ENCODE peak calls at places on chromosome 10, in four cellular contexts. Y, K, V and F are unnamed samples.

GRCh38 chr10:110872984-110873569 is 1.3 kb downstream of the PDCD4 start:
- DNase-seq in Y (no peak), K (no peak), V (no peak), F (no peak)

GRCh38 chr10:31374146-31374696 is 55.2 kb downstream of the ZEB1 start:
- DNase-seq in Y (no peak), K (no peak), V (no peak), F (no peak)

GRCh38 chr10:1034758-1035157 is 9.1 kb upstream of the IDI2 start:
- DNase-seq in Y (no peak), K (no peak), V (no peak), F (no peak)

GRCh38 chr10:67884842-67885680 is 605 bp downstream of the SIRT1 start:
- DNase-seq in Y (peak), K (peak), V (peak), F (peak)

GRCh38 chr10:14397069-14397468 is 66.3 kb upstream of the FRMD4A start:
- DNase-seq in Y (no peak), K (peak), V (no peak), F (no peak)

GRCh38 chr10:113052076-113052830 is 102.2 kb downstream of the TCF7L2 start:
- DNase-seq in Y (no peak), K (no peak), V (peak), F (no peak)

GRCh38 chr10:49457686-49458085 is 61.8 kb upstream of the DRGX start:
- DNase-seq in Y (no peak), K (no peak), V (no peak), F (no peak)

GRCh38 chr10:7397049-7397448 is 13.8 kb downstream of the SFMBT2 start:
- DNase-seq in Y (no peak), K (no peak), V (peak), F (no peak)

GRCh38 chr10:91596821-91597396 is 36.0 kb downstream of the PPP1R3C start:
- DNase-seq in Y (no peak), K (no peak), V (no peak), F (no peak)

GRCh38 chr10:123926401-123927264 is 35.0 kb upstream of the CPXM2 start:
- DNase-seq in Y (no peak), K (no peak), V (no peak), F (no peak)

GRCh38 chr10:24721254-24722106 is 2.2 kb downstream of the ARHGAP21 start:
- DNase-seq in Y (no peak), K (peak), V (peak), F (no peak)

GRCh38 chr10:118970770-118971169 is 58.7 kb upstream of the NANOS1 start:
- DNase-seq in Y (no peak), K (no peak), V (no peak), F (no peak)

GRCh38 chr10:46540412-46541016 is 15.9 kb downstream of the GPRIN2 start:
- DNase-seq in Y (no peak), K (no peak), V (no peak), F (no peak)

GRCh38 chr10:78910476-78910875 is 158.3 kb upstream of the ZMIZ1 start:
- DNase-seq in Y (no peak), K (no peak), V (no peak), F (no peak)

GRCh38 chr10:126064512-126064911 is 168.1 kb downstream of the FANK1 start:
- DNase-seq in Y (no peak), K (no peak), V (no peak), F (no peak)

GRCh38 chr10:110433740-110434139 is 64.0 kb upstream of the DUSP5 start:
- DNase-seq in Y (no peak), K (no peak), V (no peak), F (no peak)

GRCh38 chr10:91883549-91884542 is 25.4 kb downstream of the FGFBP3 start:
- DNase-seq in Y (peak), K (no peak), V (no peak), F (no peak)

GRCh38 chr10:123999261-123999660 is 94.1 kb downstream of the CHST15 start:
- DNase-seq in Y (no peak), K (no peak), V (no peak), F (no peak)

GRCh38 chr10:72242675-72243074 is 26.6 kb upstream of the ASCC1 start:
- DNase-seq in Y (no peak), K (no peak), V (no peak), F (no peak)

DNA sequence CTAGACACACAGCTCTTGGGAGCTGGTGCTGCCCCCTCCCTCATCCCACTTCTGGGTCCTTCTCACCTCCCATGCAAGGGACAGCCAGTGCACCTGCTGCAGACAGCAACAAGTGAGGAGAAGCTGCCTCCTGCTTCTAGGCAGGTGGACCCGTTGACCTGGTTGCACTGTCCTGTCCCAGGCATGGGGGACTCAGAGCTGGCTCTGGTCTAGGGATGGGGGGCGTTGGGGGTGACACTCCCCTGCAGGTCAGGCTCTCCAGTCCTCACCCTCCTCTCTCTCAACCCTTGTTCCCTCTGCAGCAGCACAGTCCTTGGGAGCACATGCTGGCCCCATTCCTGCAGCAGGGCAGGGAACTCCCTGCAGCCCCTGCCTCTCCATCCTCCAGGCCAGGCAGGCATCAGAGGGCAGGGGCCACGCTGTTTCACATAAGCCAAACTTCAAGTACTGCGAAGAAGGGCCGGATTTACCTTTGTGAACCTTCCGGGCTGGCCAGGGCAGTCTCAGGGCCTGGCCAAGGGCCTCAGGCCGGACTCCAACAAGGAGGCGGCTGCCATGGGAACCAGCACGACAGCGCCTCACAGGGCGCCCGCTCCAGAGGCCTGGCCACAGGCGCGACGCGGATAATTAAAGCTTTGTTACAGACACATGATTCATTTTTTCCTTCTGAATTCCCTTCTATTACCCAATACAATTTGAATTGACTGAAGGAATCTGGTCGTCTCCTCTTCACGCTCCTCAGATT is 48.5 kb downstream of the RASGEF1A start:
- DNase-seq in Y (no peak), K (no peak), V (no peak), F (no peak)
- TF ChIP-seq ELF1 in Y (no peak), K (no peak), V (no peak), F (no peak)

GRCh38 chr10:56360583-56360966 is 484 bp downstream of the ZWINT start:
- DNase-seq in Y (no peak), K (no peak), V (peak), F (no peak)
- TF ChIP-seq ELF1 in Y (no peak), K (no peak), V (no peak), F (no peak)

GRCh38 chr10:22655312-22655973 is 58.9 kb downstream of the PIP4K2A start:
- DNase-seq in Y (no peak), K (no peak), V (no peak), F (no peak)
- TF ChIP-seq ELF1 in Y (no peak), K (no peak), V (no peak), F (no peak)

GRCh38 chr10:131219584-131219886 is 92.0 kb downstream of the TCERG1L start:
- DNase-seq in Y (no peak), K (no peak), V (no peak), F (no peak)
- TF ChIP-seq ELF1 in Y (no peak), K (no peak), V (no peak), F (no peak)

DNA sequence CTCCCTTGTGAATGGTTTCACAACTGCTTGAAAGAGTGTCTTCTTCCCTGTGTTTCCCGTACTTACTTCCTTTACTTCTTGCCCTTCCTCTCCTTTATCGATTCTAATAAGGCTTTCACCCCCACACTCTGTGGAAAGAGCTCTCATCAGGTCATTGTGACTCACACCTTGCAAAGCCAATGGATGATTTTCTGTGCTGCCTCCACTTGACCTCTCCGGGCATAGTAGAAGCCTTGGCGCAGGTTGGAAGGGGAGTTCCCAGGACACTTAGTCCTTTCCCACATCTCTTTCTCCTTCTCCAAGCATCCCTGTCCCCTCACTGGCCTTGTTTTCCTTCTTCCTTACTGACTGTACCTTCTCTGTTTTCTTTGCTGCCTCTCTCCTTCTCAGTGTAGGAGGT is 6.2 kb upstream of the TSPAN15 start:
- DNase-seq in Y (no peak), K (no peak), V (no peak), F (no peak)
- TF ChIP-seq ELF1 in Y (no peak), K (no peak), V (no peak), F (no peak)

GRCh38 chr10:89367529-89367928 is 10.3 kb upstream of the IFIT1B start:
- DNase-seq in Y (no peak), K (no peak), V (no peak), F (no peak)
- TF ChIP-seq ELF1 in Y (no peak), K (no peak), V (no peak), F (no peak)

DNA sequence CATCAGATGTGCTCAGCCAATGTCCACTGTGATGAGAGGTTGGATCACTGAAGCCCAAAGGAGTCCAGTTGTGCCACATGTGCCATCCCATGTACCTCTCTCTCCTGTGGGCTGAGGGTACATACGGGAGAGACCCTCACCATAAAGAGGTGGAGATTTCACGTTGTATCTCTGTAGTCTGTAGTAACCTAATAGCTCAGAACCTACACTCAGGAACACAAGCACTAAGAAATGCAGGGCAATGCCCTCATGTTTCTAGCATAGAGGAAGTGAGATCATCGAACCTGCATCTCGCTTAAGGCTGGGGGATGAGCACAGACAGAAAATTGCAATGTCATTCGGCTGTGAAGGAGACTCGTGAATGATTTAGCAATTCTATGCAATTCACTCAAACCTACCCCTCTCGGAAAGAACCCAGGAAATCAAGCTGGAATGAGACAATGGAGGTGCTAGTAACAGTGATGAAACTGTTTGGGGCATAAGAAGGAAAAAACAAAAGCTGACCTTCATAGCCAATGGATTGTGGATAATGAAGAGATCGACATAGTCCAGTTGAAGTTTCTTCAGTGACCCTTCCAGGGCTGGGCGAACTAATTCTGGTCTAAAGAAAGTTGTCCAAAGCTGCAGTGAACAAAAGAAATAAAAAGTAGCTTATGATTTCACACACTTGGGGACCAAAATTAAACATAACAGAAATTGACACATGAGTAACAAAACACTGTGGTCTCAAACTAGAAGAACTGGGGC is 80.3 kb upstream of the UCN3 start:
- DNase-seq in Y (no peak), K (no peak), V (peak), F (no peak)
- TF ChIP-seq ELF1 in Y (no peak), K (no peak), V (peak), F (no peak)

DNA sequence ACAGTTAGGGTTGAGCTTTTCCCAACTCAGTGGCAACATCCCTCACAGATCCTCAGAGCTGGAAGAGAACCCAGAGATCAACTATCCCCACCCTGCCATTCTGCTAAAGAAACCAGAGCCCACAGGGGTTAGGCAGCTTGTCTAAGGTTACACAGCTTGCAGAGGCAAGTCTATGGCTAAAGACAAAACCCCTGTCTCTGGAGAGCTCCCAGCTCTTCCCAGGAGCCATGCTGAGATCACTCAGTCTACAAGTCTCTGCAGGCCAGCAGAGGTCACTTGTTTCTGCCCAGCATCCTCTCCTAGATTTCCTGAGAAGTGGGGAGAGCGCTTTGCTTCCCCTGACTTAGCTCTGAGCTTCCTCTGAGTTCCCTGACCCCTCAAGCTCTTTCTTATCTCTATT is 28.5 kb upstream of the LOXL4 start:
- DNase-seq in Y (no peak), K (no peak), V (no peak), F (no peak)
- TF ChIP-seq ELF1 in Y (no peak), K (no peak), V (no peak), F (no peak)

GRCh38 chr10:73892314-73893080 is 18.1 kb upstream of the CAMK2G start:
- DNase-seq in Y (no peak), K (no peak), V (no peak), F (no peak)
- TF ChIP-seq ELF1 in Y (no peak), K (no peak), V (no peak), F (no peak)